ENCODE peak calls at places on chromosome 4, in five cellular contexts. One of them, this sample, is unnamed. For H3K4me1, the result is how much of the 10 kb centered on the place peaks cover.

GRCh38 chr4:186957952-186958555 is 234.4 kb upstream of the FAT1 start:
- DNase-seq in left lung: no peak
- DNase-seq in heart right ventricle: no peak
- DNase-seq in right lobe of liver: no peak
- DNase-seq in fibroblast of lung: peak
- DNase-seq in this sample: no peak

GRCh38 chr4:124132161-124132560 is 580.4 kb downstream of the ANKRD50 start:
- DNase-seq in left lung: no peak
- DNase-seq in heart right ventricle: no peak
- DNase-seq in right lobe of liver: no peak
- DNase-seq in fibroblast of lung: peak
- DNase-seq in this sample: no peak

GRCh38 chr4:44287505-44287904 is 161.1 kb downstream of the KCTD8 start:
- DNase-seq in left lung: no peak
- DNase-seq in heart right ventricle: no peak
- DNase-seq in right lobe of liver: no peak
- DNase-seq in fibroblast of lung: no peak
- DNase-seq in this sample: no peak

GRCh38 chr4:98659741-98660507 is 1.5 kb upstream of the TSPAN5 start:
- DNase-seq in left lung: no peak
- DNase-seq in heart right ventricle: no peak
- DNase-seq in right lobe of liver: no peak
- DNase-seq in fibroblast of lung: peak
- DNase-seq in this sample: no peak

GRCh38 chr4:106803107-106803506 is 233.0 kb downstream of the DKK2 start:
- DNase-seq in left lung: no peak
- DNase-seq in heart right ventricle: no peak
- DNase-seq in right lobe of liver: no peak
- DNase-seq in fibroblast of lung: peak
- DNase-seq in this sample: no peak

GRCh38 chr4:28787947-28788346 is 1927.3 kb downstream of the STIM2 start:
- DNase-seq in left lung: no peak
- DNase-seq in heart right ventricle: no peak
- DNase-seq in right lobe of liver: no peak
- DNase-seq in fibroblast of lung: no peak
- DNase-seq in this sample: no peak

GRCh38 chr4:72809208-72809607 is 240.2 kb upstream of the ADAMTS3 start:
- DNase-seq in left lung: no peak
- DNase-seq in heart right ventricle: no peak
- DNase-seq in right lobe of liver: no peak
- DNase-seq in fibroblast of lung: no peak
- DNase-seq in this sample: no peak

GRCh38 chr4:140019619-140020367 is 134.2 kb downstream of the MAML3 start:
- DNase-seq in left lung: no peak
- DNase-seq in heart right ventricle: no peak
- DNase-seq in right lobe of liver: no peak
- DNase-seq in fibroblast of lung: no peak
- DNase-seq in this sample: no peak

GRCh38 chr4:133921280-133922195 is 280.1 kb downstream of the PABPC4L start:
- DNase-seq in left lung: no peak
- DNase-seq in heart right ventricle: no peak
- DNase-seq in right lobe of liver: no peak
- DNase-seq in fibroblast of lung: peak
- DNase-seq in this sample: no peak

GRCh38 chr4:173509031-173510001 is 20.7 kb downstream of the HAND2 start:
- DNase-seq in left lung: peak
- DNase-seq in heart right ventricle: peak
- DNase-seq in right lobe of liver: no peak
- DNase-seq in fibroblast of lung: peak
- DNase-seq in this sample: peak

GRCh38 chr4:14607578-14607977 is 394.7 kb upstream of the CPEB2 start:
- DNase-seq in left lung: no peak
- DNase-seq in heart right ventricle: no peak
- DNase-seq in right lobe of liver: no peak
- DNase-seq in fibroblast of lung: no peak
- DNase-seq in this sample: no peak

GRCh38 chr4:14608630-14609029 is 393.7 kb upstream of the CPEB2 start:
- DNase-seq in left lung: no peak
- DNase-seq in heart right ventricle: no peak
- DNase-seq in right lobe of liver: no peak
- DNase-seq in fibroblast of lung: no peak
- DNase-seq in this sample: no peak

GRCh38 chr4:14607001-14607400 is 395.3 kb upstream of the CPEB2 start:
- DNase-seq in left lung: no peak
- DNase-seq in heart right ventricle: no peak
- DNase-seq in right lobe of liver: no peak
- DNase-seq in fibroblast of lung: no peak
- DNase-seq in this sample: no peak
- H3K4me1 ChIP-seq in left lung: under half
- H3K4me1 ChIP-seq in heart right ventricle: under half
- H3K4me1 ChIP-seq in right lobe of liver: under half
- H3K4me1 ChIP-seq in fibroblast of lung: under half
- H3K4me1 ChIP-seq in this sample: under half

GRCh38 chr4:47619691-47620090 is 134.6 kb downstream of the ATP10D start:
- DNase-seq in left lung: no peak
- DNase-seq in heart right ventricle: no peak
- DNase-seq in right lobe of liver: no peak
- DNase-seq in fibroblast of lung: no peak
- DNase-seq in this sample: no peak
- H3K4me1 ChIP-seq in left lung: under half
- H3K4me1 ChIP-seq in heart right ventricle: under half
- H3K4me1 ChIP-seq in right lobe of liver: under half
- H3K4me1 ChIP-seq in fibroblast of lung: under half
- H3K4me1 ChIP-seq in this sample: under half

DNA sequence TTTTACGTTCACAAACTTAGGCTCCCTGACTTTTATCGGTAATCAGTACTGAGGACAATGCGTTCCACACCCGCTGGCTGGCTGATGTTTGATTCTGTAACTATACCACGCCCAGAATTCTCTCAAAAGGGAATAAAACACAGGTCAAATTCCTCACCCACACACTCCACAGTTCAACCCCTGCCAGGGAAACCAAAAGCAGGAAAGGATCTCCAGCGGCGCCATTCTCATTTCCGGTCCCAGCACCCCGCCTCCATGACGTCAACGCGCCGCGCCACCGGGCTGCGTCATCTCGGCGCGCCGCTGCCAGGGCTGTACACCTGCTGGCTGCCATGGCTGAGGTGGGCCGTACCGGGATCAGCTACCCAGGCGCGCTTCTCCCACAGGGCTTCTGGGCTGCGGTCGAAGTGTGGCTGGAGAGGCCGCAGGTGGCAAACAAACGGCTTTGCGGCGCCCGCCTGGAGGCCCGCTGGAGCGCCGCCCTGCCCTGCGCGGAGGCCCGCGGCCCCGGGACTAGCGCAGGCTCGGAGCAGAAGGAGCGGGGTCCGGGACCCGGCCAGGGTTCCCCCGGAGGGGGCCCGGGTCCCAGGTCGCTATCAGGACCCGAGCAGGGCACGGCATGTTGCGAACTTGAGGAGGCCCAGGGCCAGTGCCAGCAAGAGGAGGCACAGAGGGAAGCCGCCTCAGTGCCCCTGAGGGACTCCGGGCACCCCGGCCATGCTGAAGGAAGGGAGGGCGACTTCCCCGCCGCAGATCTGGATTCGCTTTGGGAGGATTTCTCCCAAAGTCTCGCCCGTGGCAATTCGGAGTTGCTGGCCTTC is at the start of the genes ACOX3 and TRMT44:
- DNase-seq in left lung: peak
- DNase-seq in heart right ventricle: peak
- DNase-seq in right lobe of liver: peak
- DNase-seq in fibroblast of lung: peak
- DNase-seq in this sample: peak
- H3K4me1 ChIP-seq in left lung: half or more
- H3K4me1 ChIP-seq in heart right ventricle: under half
- H3K4me1 ChIP-seq in right lobe of liver: under half
- H3K4me1 ChIP-seq in fibroblast of lung: under half
- H3K4me1 ChIP-seq in this sample: under half

GRCh38 chr4:81052119-81053068 is 21.9 kb downstream of the BMP3 start:
- DNase-seq in left lung: no peak
- DNase-seq in heart right ventricle: peak
- DNase-seq in right lobe of liver: peak
- DNase-seq in fibroblast of lung: peak
- DNase-seq in this sample: peak
- H3K4me1 ChIP-seq in left lung: under half
- H3K4me1 ChIP-seq in heart right ventricle: under half
- H3K4me1 ChIP-seq in right lobe of liver: under half
- H3K4me1 ChIP-seq in fibroblast of lung: under half
- H3K4me1 ChIP-seq in this sample: under half

GRCh38 chr4:10101559-10102192 is 14.9 kb downstream of the WDR1 start:
- DNase-seq in left lung: peak
- DNase-seq in heart right ventricle: no peak
- DNase-seq in right lobe of liver: no peak
- DNase-seq in fibroblast of lung: no peak
- DNase-seq in this sample: no peak

GRCh38 chr4:10098770-10099139 is 17.8 kb downstream of the WDR1 start:
- DNase-seq in left lung: peak
- DNase-seq in heart right ventricle: no peak
- DNase-seq in right lobe of liver: no peak
- DNase-seq in fibroblast of lung: peak
- DNase-seq in this sample: peak

GRCh38 chr4:10100734-10101216 is 15.8 kb downstream of the WDR1 start:
- DNase-seq in left lung: peak
- DNase-seq in heart right ventricle: no peak
- DNase-seq in right lobe of liver: peak
- DNase-seq in fibroblast of lung: no peak
- DNase-seq in this sample: peak

GRCh38 chr4:10097906-10098769 is 18.5 kb downstream of the WDR1 start:
- DNase-seq in left lung: peak
- DNase-seq in heart right ventricle: no peak
- DNase-seq in right lobe of liver: no peak
- DNase-seq in fibroblast of lung: no peak
- DNase-seq in this sample: no peak

DNA sequence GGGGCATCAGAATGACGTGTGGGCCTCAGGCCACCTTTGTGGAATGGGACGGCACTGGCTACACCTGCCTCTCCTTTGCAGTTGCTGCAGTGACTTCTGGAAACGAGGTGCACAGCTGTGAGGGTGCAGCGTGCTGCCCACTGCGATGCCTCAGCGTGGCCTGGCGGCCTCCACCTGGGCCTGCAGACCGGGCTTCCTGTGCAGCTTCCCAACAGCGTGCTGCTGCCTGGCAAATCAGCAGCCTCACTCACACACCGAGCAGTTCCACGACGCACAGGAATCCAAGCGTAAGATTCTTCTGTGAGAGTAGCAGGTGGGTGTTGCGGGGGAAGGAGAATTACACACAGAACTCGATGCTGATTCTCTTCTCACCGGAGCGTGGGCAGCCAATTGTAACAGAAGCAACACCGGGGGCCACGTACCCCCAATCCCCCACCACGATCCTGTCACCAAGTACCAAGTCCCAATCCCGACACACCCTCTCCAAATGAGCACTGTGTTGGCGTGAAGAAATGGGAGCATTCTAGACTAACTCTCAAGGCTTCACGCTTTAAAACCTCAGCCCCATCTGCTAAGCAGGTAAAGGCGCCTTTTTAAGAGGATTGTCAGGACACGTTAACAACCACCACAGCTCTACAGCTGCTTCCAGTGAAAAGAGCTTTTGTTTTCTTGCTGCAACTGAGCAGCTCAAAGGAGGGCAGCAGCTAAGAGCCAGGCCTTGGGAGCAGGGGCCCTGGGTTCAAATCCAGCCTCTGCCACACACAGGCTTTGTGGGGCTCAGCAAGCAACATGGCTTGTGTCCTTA is 16.9 kb downstream of the WDR1 start:
- DNase-seq in left lung: peak
- DNase-seq in heart right ventricle: no peak
- DNase-seq in right lobe of liver: no peak
- DNase-seq in fibroblast of lung: no peak
- DNase-seq in this sample: no peak
- H3K4me1 ChIP-seq in left lung: half or more
- H3K4me1 ChIP-seq in heart right ventricle: half or more
- H3K4me1 ChIP-seq in right lobe of liver: under half
- H3K4me1 ChIP-seq in fibroblast of lung: under half
- H3K4me1 ChIP-seq in this sample: half or more

GRCh38 chr4:42609051-42609450 is 47.9 kb downstream of the ATP8A1 start:
- DNase-seq in left lung: no peak
- DNase-seq in heart right ventricle: no peak
- DNase-seq in right lobe of liver: no peak
- DNase-seq in fibroblast of lung: no peak
- DNase-seq in this sample: no peak

GRCh38 chr4:42605264-42605663 is 51.6 kb downstream of the ATP8A1 start:
- DNase-seq in left lung: no peak
- DNase-seq in heart right ventricle: no peak
- DNase-seq in right lobe of liver: no peak
- DNase-seq in fibroblast of lung: no peak
- DNase-seq in this sample: no peak

GRCh38 chr4:42610941-42611340 is 46.0 kb downstream of the ATP8A1 start:
- DNase-seq in left lung: no peak
- DNase-seq in heart right ventricle: no peak
- DNase-seq in right lobe of liver: no peak
- DNase-seq in fibroblast of lung: no peak
- DNase-seq in this sample: no peak

GRCh38 chr4:42607011-42607726 is 49.7 kb downstream of the ATP8A1 start:
- DNase-seq in left lung: no peak
- DNase-seq in heart right ventricle: no peak
- DNase-seq in right lobe of liver: no peak
- DNase-seq in fibroblast of lung: no peak
- DNase-seq in this sample: no peak

GRCh38 chr4:42608551-42608950 is 48.4 kb downstream of the ATP8A1 start:
- DNase-seq in left lung: no peak
- DNase-seq in heart right ventricle: no peak
- DNase-seq in right lobe of liver: no peak
- DNase-seq in fibroblast of lung: peak
- DNase-seq in this sample: no peak
- H3K4me1 ChIP-seq in left lung: under half
- H3K4me1 ChIP-seq in heart right ventricle: under half
- H3K4me1 ChIP-seq in right lobe of liver: under half
- H3K4me1 ChIP-seq in fibroblast of lung: under half
- H3K4me1 ChIP-seq in this sample: under half

GRCh38 chr4:38155589-38156294 is 195.5 kb downstream of the PTTG2 start:
- DNase-seq in left lung: no peak
- DNase-seq in heart right ventricle: no peak
- DNase-seq in right lobe of liver: no peak
- DNase-seq in fibroblast of lung: no peak
- DNase-seq in this sample: no peak
- H3K4me1 ChIP-seq in left lung: half or more
- H3K4me1 ChIP-seq in heart right ventricle: under half
- H3K4me1 ChIP-seq in right lobe of liver: under half
- H3K4me1 ChIP-seq in fibroblast of lung: under half
- H3K4me1 ChIP-seq in this sample: under half

DNA sequence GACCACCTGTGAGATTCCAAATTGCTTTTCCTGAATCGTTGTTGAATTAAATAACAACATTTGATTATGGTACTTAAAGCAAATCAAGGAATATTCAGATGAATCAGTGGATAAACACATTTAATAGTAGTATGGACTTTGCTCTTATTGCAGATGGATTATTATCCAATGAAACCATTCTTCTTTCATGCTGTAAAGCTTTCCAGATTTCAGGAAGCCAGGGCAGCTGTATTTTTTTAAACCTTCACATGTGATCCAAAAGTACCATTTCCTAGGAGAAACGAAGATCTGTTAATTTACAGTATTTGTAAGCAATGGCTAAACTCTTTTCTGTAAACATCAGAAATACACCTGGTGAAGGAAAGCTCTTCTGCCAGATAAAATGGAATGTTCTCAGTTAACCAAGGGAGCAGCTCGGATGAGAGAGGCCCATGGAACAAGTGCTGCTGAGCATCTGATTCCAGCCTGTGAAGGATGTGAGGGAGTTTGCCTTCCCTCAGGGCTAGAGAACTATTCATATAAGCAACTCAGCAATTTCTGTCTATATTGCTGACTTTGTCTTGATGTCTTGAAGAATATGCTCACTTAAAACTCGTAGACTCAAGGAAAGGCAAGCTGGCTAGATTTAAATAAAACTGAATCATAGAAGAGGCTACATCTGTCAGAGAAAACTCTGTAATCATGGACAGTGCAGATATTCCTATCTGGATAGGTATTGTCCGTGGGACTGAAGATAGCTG is 94.4 kb upstream of the LIMCH1 start:
- DNase-seq in left lung: no peak
- DNase-seq in heart right ventricle: no peak
- DNase-seq in right lobe of liver: no peak
- DNase-seq in fibroblast of lung: no peak
- DNase-seq in this sample: no peak
- H3K4me1 ChIP-seq in left lung: under half
- H3K4me1 ChIP-seq in heart right ventricle: under half
- H3K4me1 ChIP-seq in right lobe of liver: under half
- H3K4me1 ChIP-seq in fibroblast of lung: under half
- H3K4me1 ChIP-seq in this sample: under half

This sample was measured in adrenal gland.